ENCODE peak calls at places on chromosomes 12 and 14, in nine cellular contexts. U, L, D, E, Y, P, B, K and M are unnamed samples.

GRCh38 chr14:65506801-65507200 is 94.3 kb downstream of the FUT8 start:
- DNase-seq in U (no peak), L (no peak), D (no peak), E (no peak), Y (no peak), P (no peak), B (no peak), K (no peak), M (no peak)

GRCh38 chr12:91811481-91812287 is 334.0 kb downstream of the BTG1 start:
- DNase-seq in U (peak; percentile 76), L (peak; percentile 52), D (peak; percentile 67), E (peak; percentile 48), Y (peak; percentile 83), P (peak; percentile 71), B (peak; percentile 36), K (peak; percentile 21), M (no peak)

GRCh38 chr14:68631058-68631690 is 161.7 kb downstream of the ZFP36L1 start:
- DNase-seq in U (no peak), L (no peak), D (no peak), E (no peak), Y (no peak), P (no peak), B (no peak), K (no peak), M (no peak)

GRCh38 chr12:24754690-24755638 is 193.9 kb downstream of the BCAT1 start:
- DNase-seq in U (no peak), L (no peak), D (no peak), E (no peak), Y (no peak), P (no peak), B (no peak), K (peak; percentile 43), M (peak; percentile 74)

GRCh38 chr12:91191516-91192111 is 9.0 kb upstream of the DCN start:
- DNase-seq in U (no peak), L (no peak), D (no peak), E (no peak), Y (no peak), P (no peak), B (no peak), K (no peak), M (no peak)

GRCh38 chr14:75088566-75089373 is 19.3 kb downstream of the ZC2HC1C start:
- DNase-seq in U (peak; percentile 37), L (no peak), D (peak; percentile 34), E (peak; percentile 33), Y (peak; percentile 51), P (peak; percentile 78), B (peak; percentile 40), K (peak; percentile 34), M (no peak)

GRCh38 chr12:110176745-110177144 is 52.6 kb downstream of the IFT81 start:
- DNase-seq in U (no peak), L (no peak), D (no peak), E (no peak), Y (no peak), P (no peak), B (no peak), K (no peak), M (no peak)

GRCh38 chr12:105462841-105463240 is 132.3 kb downstream of the C12orf75 start:
- DNase-seq in U (no peak), L (no peak), D (no peak), E (no peak), Y (no peak), P (no peak), B (no peak), K (no peak), M (peak; percentile 60)

GRCh38 chr12:13049816-13050215 is 5.6 kb downstream of the FAM234B start:
- DNase-seq in U (no peak), L (no peak), D (no peak), E (no peak), Y (no peak), P (no peak), B (no peak), K (no peak), M (no peak)

GRCh38 chr14:61565181-61565580 is 130.1 kb upstream of the HIF1A start:
- DNase-seq in U (no peak), L (no peak), D (no peak), E (no peak), Y (no peak), P (no peak), B (no peak), K (no peak), M (no peak)

GRCh38 chr12:105977256-105978051 is 161.3 kb downstream of the NUAK1 start:
- DNase-seq in U (no peak), L (no peak), D (no peak), E (no peak), Y (no peak), P (no peak), B (no peak), K (peak; percentile 74), M (no peak)

GRCh38 chr12:43742106-43742505 is 16.5 kb downstream of the PUS7L start:
- DNase-seq in U (no peak), L (no peak), D (no peak), E (no peak), Y (no peak), P (no peak), B (no peak), K (no peak), M (no peak)

GRCh38 chr12:7583471-7583870 is 79.9 kb upstream of the CD163 start:
- DNase-seq in U (no peak), L (no peak), D (no peak), E (no peak), Y (no peak), P (no peak), B (no peak), K (no peak), M (no peak)

GRCh38 chr14:91755560-91755959 is 23.7 kb upstream of the CATSPERB start:
- DNase-seq in U (no peak), L (no peak), D (no peak), E (no peak), Y (no peak), P (no peak), B (no peak), K (no peak), M (peak; percentile 39)

GRCh38 chr12:103768467-103769123 is 72.4 kb downstream of the NT5DC3 start:
- DNase-seq in U (no peak), L (no peak), D (no peak), E (no peak), Y (no peak), P (no peak), B (no peak), K (no peak), M (no peak)
- H3K27ac ChIP-seq in U (no peak overlapping the region), L (no peak overlapping the region), D (peak overlapping the region; percentile 29), E (no peak overlapping the region), Y (no peak overlapping the region), P (no peak overlapping the region), B (no peak overlapping the region), K (no peak overlapping the region), M (no peak overlapping the region)

GRCh38 chr14:39122330-39123138 is 8.4 kb downstream of the GEMIN2 start:
- DNase-seq in U (no peak), L (no peak), D (no peak), E (no peak), Y (no peak), P (no peak), B (no peak), K (no peak), M (no peak)
- H3K27ac ChIP-seq in U (no peak overlapping the region), L (peak overlapping the region; percentile 39), D (no peak overlapping the region), E (no peak overlapping the region), Y (peak overlapping the region; percentile 31), P (no peak overlapping the region), B (no peak overlapping the region), K (no peak overlapping the region), M (no peak overlapping the region)

GRCh38 chr12:27549801-27550652 is 26.0 kb downstream of the PPFIBP1 start:
- DNase-seq in U (peak; percentile 81), L (no peak), D (peak; percentile 87), E (no peak), Y (peak; percentile 91), P (peak; percentile 7), B (peak; percentile 59), K (peak; percentile 73), M (peak; percentile 83)

GRCh38 chr12:27550653-27550975 is 26.6 kb downstream of the PPFIBP1 start:
- DNase-seq in U (no peak), L (no peak), D (no peak), E (no peak), Y (no peak), P (no peak), B (no peak), K (no peak), M (no peak)

GRCh38 chr12:27552235-27552634 is 28.2 kb downstream of the PPFIBP1 start:
- DNase-seq in U (no peak), L (no peak), D (no peak), E (no peak), Y (no peak), P (no peak), B (no peak), K (no peak), M (no peak)

GRCh38 chr12:27552886-27553560 is 29.0 kb downstream of the PPFIBP1 start:
- DNase-seq in U (no peak), L (no peak), D (no peak), E (no peak), Y (no peak), P (no peak), B (no peak), K (no peak), M (no peak)

GRCh38 chr12:27551172-27551840 is 27.3 kb downstream of the PPFIBP1 start:
- DNase-seq in U (no peak), L (no peak), D (no peak), E (no peak), Y (peak; percentile 39), P (peak; percentile 24), B (no peak), K (no peak), M (no peak)
- H3K27ac ChIP-seq in U (no peak overlapping the region), L (peak overlapping the region; percentile 14), D (no peak overlapping the region), E (no peak overlapping the region), Y (peak overlapping the region; percentile 64), P (no peak overlapping the region), B (no peak overlapping the region), K (no peak overlapping the region), M (peak overlapping the region; percentile 93)

DNA sequence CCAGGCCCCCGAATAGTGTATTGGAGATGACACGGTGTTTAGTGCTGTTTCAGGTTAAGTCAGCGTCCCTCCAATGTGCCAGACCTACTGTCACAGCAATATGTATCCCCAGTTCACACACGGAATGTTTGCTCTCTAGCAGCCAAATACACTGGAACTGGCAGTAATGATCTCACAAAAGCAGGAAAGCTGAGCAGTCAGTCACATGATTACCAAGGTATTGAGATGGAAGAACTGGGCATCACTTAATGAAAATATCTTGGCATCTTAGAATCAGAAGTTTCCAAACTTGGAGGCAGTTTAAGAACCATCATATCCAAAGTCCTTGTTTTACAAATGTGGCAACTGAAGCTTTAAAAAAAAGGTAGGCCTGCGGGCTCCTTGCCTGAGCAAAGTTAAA is 23.3 kb downstream of the NINJ2 start:
- DNase-seq in U (no peak), L (no peak), D (no peak), E (no peak), Y (no peak), P (no peak), B (no peak), K (no peak), M (no peak)
- H3K27ac ChIP-seq in U (no peak overlapping the region), L (peak overlapping the region; percentile 99), D (no peak overlapping the region), E (no peak overlapping the region), Y (peak overlapping the region; percentile 7), P (no peak overlapping the region), B (no peak overlapping the region), K (no peak overlapping the region), M (no peak overlapping the region)